ENCODE peak calls at places on chromosomes 11 and 22, in four cellular contexts. B is NCI-H1092; A is stimulated activated CD8-positive, alpha-beta memory T cell treated with anti-CD3 and anti-CD28 coated beads, Interleukin-4, amount 100 ng/mL, for 4 hours; K is putamen. G is an unnamed sample.

GRCh38 chr22:39773976-39774539 is 119.5 kb downstream of the ENTHD1 start:
- DNase-seq in B (no peak), A (no peak), K (no peak), G (no peak)

GRCh38 chr22:47606426-47606825 is 844.0 kb downstream of the TBC1D22A start:
- DNase-seq in B (no peak), A (no peak), K (no peak), G (no peak)

GRCh38 chr22:48161354-48161753 is 1398.9 kb downstream of the TBC1D22A start:
- DNase-seq in B (no peak), A (no peak), K (no peak), G (no peak)

GRCh38 chr11:14927146-14927545 is 35.1 kb upstream of the CYP2R1 start:
- DNase-seq in B (no peak), A (no peak), K (no peak), G (no peak)

GRCh38 chr11:117816151-117816741 is 8.3 kb downstream of the FXYD2 start:
- DNase-seq in B (no peak), A (no peak), K (no peak), G (no peak)

GRCh38 chr11:65776196-65776595 is 4.6 kb downstream of the AP5B1 start:
- DNase-seq in B (no peak), A (no peak), K (no peak), G (no peak)

GRCh38 chr11:199782-200181 is 6.9 kb downstream of the SCGB1C1 start:
- DNase-seq in B (no peak), A (no peak), K (no peak), G (no peak)

GRCh38 chr11:85948884-85949283 is 93.7 kb downstream of the CCDC83 start:
- DNase-seq in B (no peak), A (no peak), K (no peak), G (no peak)

GRCh38 chr11:111633756-111634362 is 31.6 kb downstream of the SIK2 start:
- DNase-seq in B (no peak), A (no peak), K (no peak), G (no peak)

GRCh38 chr22:38698407-38699094 is 2.2 kb downstream of the JOSD1 start:
- DNase-seq in B (no peak), A (no peak), K (no peak), G (no peak)

GRCh38 chr11:64357904-64358535 is 942 bp upstream of the RPS6KA4 start:
- DNase-seq in B (no peak), A (no peak), K (no peak), G (no peak)

GRCh38 chr11:10631761-10632160 is 61.8 kb downstream of the IRAG1 start:
- DNase-seq in B (no peak), A (no peak), K (no peak), G (no peak)

GRCh38 chr11:112784323-112785073 is 176.7 kb upstream of the NCAM1 start:
- DNase-seq in B (no peak), A (no peak), K (no peak), G (peak; percentile 35)

GRCh38 chr11:131944709-131945108 is 574.3 kb downstream of the NTM start:
- DNase-seq in B (no peak), A (no peak), K (no peak), G (no peak)

GRCh38 chr22:33654173-33654890 is 265.9 kb downstream of the LARGE1 start:
- DNase-seq in B (no peak), A (no peak), K (no peak), G (no peak)

GRCh38 chr11:84543367-84544159 is 1083.6 kb downstream of the DLG2 start:
- DNase-seq in B (no peak), A (no peak), K (no peak), G (no peak)

GRCh38 chr11:124633355-124633754 is 10.7 kb downstream of the TBRG1 start:
- DNase-seq in B (no peak), A (no peak), K (no peak), G (no peak)

GRCh38 chr11:46700251-46701077 is at the start of the genes ARHGAP1 and ZNF408:
- DNase-seq in B (peak; percentile 100), A (peak; percentile 99), K (peak; percentile 99), G (peak; percentile 98)

GRCh38 chr11:43818220-43818619 is 62.4 kb upstream of the ALKBH3 start:
- DNase-seq in B (no peak), A (no peak), K (no peak), G (no peak)

GRCh38 chr11:13972033-13972910 is 9.7 kb downstream of the SPON1 start:
- DNase-seq in B (no peak), A (no peak), K (no peak), G (no peak)

GRCh38 chr11:113690619-113691569 is 15.2 kb downstream of the TMPRSS5 start:
- DNase-seq in B (no peak), A (no peak), K (no peak), G (no peak)

GRCh38 chr11:44003736-44004451 is 43.9 kb upstream of the ACCSL start:
- DNase-seq in B (no peak), A (no peak), K (no peak), G (no peak)

GRCh38 chr22:32649515-32650200 is 151.8 kb upstream of the TIMP3 start:
- DNase-seq in B (no peak), A (no peak), K (no peak), G (no peak)

GRCh38 chr11:45089845-45090499 is 56.5 kb upstream of the PRDM11 start:
- DNase-seq in B (no peak), A (no peak), K (no peak), G (no peak)

GRCh38 chr22:49203863-49204598 is 623.6 kb downstream of the BRD1 start:
- DNase-seq in B (no peak), A (no peak), K (no peak), G (no peak)

GRCh38 chr11:109668973-109669634 is 247.1 kb downstream of the C11orf87 start:
- DNase-seq in B (no peak), A (no peak), K (no peak), G (no peak)

GRCh38 chr11:130762342-130763037 is 153.8 kb downstream of the SNX19 start:
- DNase-seq in B (peak; percentile 60), A (no peak), K (no peak), G (no peak)

GRCh38 chr11:92626624-92627023 is 342.8 kb upstream of the MTNR1B start:
- DNase-seq in B (no peak), A (no peak), K (no peak), G (no peak)

GRCh38 chr11:614583-615452 is 932 bp downstream of the IRF7 start:
- DNase-seq in B (no peak), A (no peak), K (no peak), G (no peak)

GRCh38 chr22:42320463-42321416 is 50.3 kb upstream of the TCF20 start:
- DNase-seq in B (no peak), A (no peak), K (no peak), G (no peak)

GRCh38 chr11:131951146-131951545 is 580.7 kb downstream of the NTM start:
- DNase-seq in B (no peak), A (no peak), K (no peak), G (no peak)

GRCh38 chr11:107040447-107041444 is 22.5 kb upstream of the GUCY1A2 start:
- DNase-seq in B (no peak), A (no peak), K (peak; percentile 58), G (no peak)

GRCh38 chr11:94638902-94639373 is 71.8 kb downstream of the PIWIL4 start:
- DNase-seq in B (no peak), A (no peak), K (peak; percentile 26), G (peak; percentile 35)

GRCh38 chr22:47456031-47456430 is 693.6 kb downstream of the TBC1D22A start:
- DNase-seq in B (no peak), A (no peak), K (no peak), G (no peak)

G was measured in midbrain.